ENCODE peak calls at places on chromosomes 16 and 17, in ten cellular contexts. One of them, this sample, is unnamed.
A peak's percentile ranks its signal among the peaks of the same experiment; 100 is the strongest.

GRCh38 chr17:28811594-28812135 is 30.9 kb downstream of the FAM222B start:
- DNase-seq in esophagus muscularis mucosa: no peak
- DNase-seq in transverse colon: peak; percentile 21
- DNase-seq in ovary: no peak
- DNase-seq in stomach: no peak
- DNase-seq in gastrocnemius medialis: no peak
- DNase-seq in prostate gland: peak; percentile 7
- DNase-seq in body of pancreas: no peak
- DNase-seq in Peyer's patch: no peak
- DNase-seq in HepG2: peak; percentile 36
- DNase-seq in this sample: peak; percentile 25

GRCh38 chr17:32111141-32111771 is 31.0 kb upstream of the RHOT1 start:
- DNase-seq in esophagus muscularis mucosa: no peak
- DNase-seq in transverse colon: peak; percentile 33
- DNase-seq in ovary: peak; percentile 78
- DNase-seq in stomach: peak; percentile 61
- DNase-seq in gastrocnemius medialis: no peak
- DNase-seq in prostate gland: peak; percentile 32
- DNase-seq in body of pancreas: peak; percentile 40
- DNase-seq in Peyer's patch: no peak
- DNase-seq in HepG2: peak; percentile 52
- DNase-seq in this sample: no peak

GRCh38 chr16:11236855-11237254 is 19.1 kb downstream of the SOCS1 start:
- DNase-seq in esophagus muscularis mucosa: peak; percentile 75
- DNase-seq in transverse colon: no peak
- DNase-seq in ovary: no peak
- DNase-seq in stomach: no peak
- DNase-seq in gastrocnemius medialis: no peak
- DNase-seq in prostate gland: no peak
- DNase-seq in body of pancreas: no peak
- DNase-seq in Peyer's patch: no peak
- DNase-seq in HepG2: no peak
- DNase-seq in this sample: no peak

GRCh38 chr16:86037999-86038922 is 139.3 kb downstream of the IRF8 start:
- DNase-seq in esophagus muscularis mucosa: no peak
- DNase-seq in transverse colon: peak; percentile 3
- DNase-seq in ovary: no peak
- DNase-seq in stomach: no peak
- DNase-seq in gastrocnemius medialis: no peak
- DNase-seq in prostate gland: no peak
- DNase-seq in body of pancreas: peak; percentile 52
- DNase-seq in Peyer's patch: peak; percentile 43
- DNase-seq in HepG2: no peak
- DNase-seq in this sample: no peak

GRCh38 chr16:89902980-89903379 is 15.7 kb upstream of the MC1R start:
- DNase-seq in esophagus muscularis mucosa: no peak
- DNase-seq in transverse colon: no peak
- DNase-seq in ovary: no peak
- DNase-seq in stomach: no peak
- DNase-seq in gastrocnemius medialis: no peak
- DNase-seq in prostate gland: no peak
- DNase-seq in body of pancreas: no peak
- DNase-seq in Peyer's patch: no peak
- DNase-seq in HepG2: no peak
- DNase-seq in this sample: no peak

GRCh38 chr17:4738136-4739121 is 1.2 kb upstream of the ZMYND15 start:
- DNase-seq in esophagus muscularis mucosa: no peak
- DNase-seq in transverse colon: peak; percentile 57
- DNase-seq in ovary: no peak
- DNase-seq in stomach: peak; percentile 70
- DNase-seq in gastrocnemius medialis: no peak
- DNase-seq in prostate gland: peak; percentile 42
- DNase-seq in body of pancreas: peak; percentile 47
- DNase-seq in Peyer's patch: peak; percentile 70
- DNase-seq in HepG2: no peak
- DNase-seq in this sample: no peak

GRCh38 chr16:11250786-11251524 is 5.0 kb downstream of the SOCS1 start:
- DNase-seq in esophagus muscularis mucosa: no peak
- DNase-seq in transverse colon: no peak
- DNase-seq in ovary: no peak
- DNase-seq in stomach: no peak
- DNase-seq in gastrocnemius medialis: no peak
- DNase-seq in prostate gland: no peak
- DNase-seq in body of pancreas: no peak
- DNase-seq in Peyer's patch: no peak
- DNase-seq in HepG2: no peak
- DNase-seq in this sample: no peak

GRCh38 chr16:11384956-11385586 is 39.8 kb downstream of the RMI2 start:
- DNase-seq in esophagus muscularis mucosa: no peak
- DNase-seq in transverse colon: no peak
- DNase-seq in ovary: no peak
- DNase-seq in stomach: no peak
- DNase-seq in gastrocnemius medialis: no peak
- DNase-seq in prostate gland: no peak
- DNase-seq in body of pancreas: no peak
- DNase-seq in Peyer's patch: no peak
- DNase-seq in HepG2: no peak
- DNase-seq in this sample: no peak

GRCh38 chr16:71467810-71468209 is 5.8 kb upstream of the ZNF23 start:
- DNase-seq in esophagus muscularis mucosa: no peak
- DNase-seq in transverse colon: no peak
- DNase-seq in ovary: peak; percentile 16
- DNase-seq in stomach: no peak
- DNase-seq in gastrocnemius medialis: no peak
- DNase-seq in prostate gland: no peak
- DNase-seq in body of pancreas: no peak
- DNase-seq in Peyer's patch: no peak
- DNase-seq in HepG2: peak; percentile 37
- DNase-seq in this sample: no peak

GRCh38 chr16:57082664-57083063 is 9.7 kb upstream of the CPNE2 start:
- DNase-seq in esophagus muscularis mucosa: no peak
- DNase-seq in transverse colon: no peak
- DNase-seq in ovary: no peak
- DNase-seq in stomach: no peak
- DNase-seq in gastrocnemius medialis: no peak
- DNase-seq in prostate gland: no peak
- DNase-seq in body of pancreas: no peak
- DNase-seq in Peyer's patch: no peak
- DNase-seq in HepG2: no peak
- DNase-seq in this sample: no peak

GRCh38 chr17:1124238-1124699 is 55.5 kb downstream of the ABR start:
- DNase-seq in esophagus muscularis mucosa: no peak
- DNase-seq in transverse colon: no peak
- DNase-seq in ovary: no peak
- DNase-seq in stomach: no peak
- DNase-seq in gastrocnemius medialis: no peak
- DNase-seq in prostate gland: no peak
- DNase-seq in body of pancreas: no peak
- DNase-seq in Peyer's patch: no peak
- DNase-seq in HepG2: no peak
- DNase-seq in this sample: no peak

GRCh38 chr17:27491713-27492190 is 35.5 kb downstream of the KSR1 start:
- DNase-seq in esophagus muscularis mucosa: no peak
- DNase-seq in transverse colon: no peak
- DNase-seq in ovary: no peak
- DNase-seq in stomach: no peak
- DNase-seq in gastrocnemius medialis: no peak
- DNase-seq in prostate gland: no peak
- DNase-seq in body of pancreas: peak; percentile 43
- DNase-seq in Peyer's patch: no peak
- DNase-seq in HepG2: no peak
- DNase-seq in this sample: no peak
- TF ChIP-seq POLR2A in esophagus muscularis mucosa: no peak
- TF ChIP-seq POLR2A in transverse colon: no peak
- TF ChIP-seq POLR2A in ovary: no peak
- TF ChIP-seq POLR2A in stomach: no peak
- TF ChIP-seq POLR2A in gastrocnemius medialis: no peak
- TF ChIP-seq POLR2A in prostate gland: no peak
- TF ChIP-seq POLR2A in body of pancreas: no peak
- TF ChIP-seq POLR2A in Peyer's patch: no peak
- TF ChIP-seq POLR2A in HepG2: no peak
- TF ChIP-seq POLR2A in this sample: no peak

DNA sequence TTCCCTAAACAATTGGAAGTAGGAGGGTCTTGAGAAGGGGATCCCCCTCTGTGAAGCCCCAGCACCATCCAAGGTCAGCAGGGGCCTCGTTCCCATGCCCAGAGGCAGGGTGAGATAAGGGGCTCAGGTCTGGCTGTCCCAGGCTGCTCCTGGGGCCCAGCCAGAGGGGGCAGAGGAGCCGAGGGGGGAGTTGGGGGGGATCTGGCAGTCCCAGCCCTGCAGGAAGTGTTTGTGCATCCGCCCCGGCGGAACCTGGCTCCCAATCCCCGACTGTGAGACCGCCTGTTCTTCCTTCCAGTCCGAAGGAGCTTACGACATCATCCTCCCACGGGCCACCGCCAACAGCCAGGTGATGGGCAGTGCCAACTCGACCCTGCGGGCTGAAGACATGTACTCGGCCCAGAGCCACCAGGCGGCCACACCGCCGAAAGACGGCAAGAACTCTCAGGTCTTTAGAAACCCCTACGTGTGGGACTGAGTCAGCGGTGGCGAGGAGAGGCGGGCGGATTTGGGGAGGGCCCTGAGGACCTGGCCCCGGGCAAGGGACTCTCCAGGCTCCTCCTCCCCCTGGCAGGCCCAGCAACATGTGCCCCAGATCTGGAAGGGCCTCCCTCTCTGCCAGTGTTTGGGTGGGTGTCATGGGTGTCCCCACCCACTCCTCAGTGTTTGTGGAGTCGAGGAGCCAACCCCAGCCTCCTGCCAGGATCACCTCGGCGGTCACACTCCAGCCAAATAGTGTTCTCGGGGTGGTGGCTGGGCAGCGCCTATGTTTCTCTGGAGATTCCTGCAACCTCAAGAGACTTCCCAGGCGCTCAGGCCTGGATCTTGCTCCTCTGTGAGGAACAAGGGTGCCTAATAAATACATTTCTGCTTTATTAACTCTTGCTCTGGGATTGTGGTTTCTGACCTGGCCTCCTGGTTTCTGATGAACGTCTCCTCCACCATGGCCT is 14.9 kb downstream of the GPRC5C start:
- DNase-seq in esophagus muscularis mucosa: no peak
- DNase-seq in transverse colon: no peak
- DNase-seq in ovary: peak; percentile 68
- DNase-seq in stomach: peak; percentile 87
- DNase-seq in gastrocnemius medialis: peak; percentile 98
- DNase-seq in prostate gland: peak; percentile 89
- DNase-seq in body of pancreas: peak; percentile 92
- DNase-seq in Peyer's patch: no peak
- DNase-seq in HepG2: no peak
- DNase-seq in this sample: peak; percentile 88
- H3K4me3 ChIP-seq in esophagus muscularis mucosa: no peak overlapping the region
- H3K4me3 ChIP-seq in transverse colon: no peak overlapping the region
- H3K4me3 ChIP-seq in ovary: no peak overlapping the region
- H3K4me3 ChIP-seq in stomach: no peak overlapping the region
- H3K4me3 ChIP-seq in gastrocnemius medialis: peak overlapping the region; percentile 8
- H3K4me3 ChIP-seq in prostate gland: no peak overlapping the region
- H3K4me3 ChIP-seq in body of pancreas: no peak overlapping the region
- H3K4me3 ChIP-seq in Peyer's patch: no peak overlapping the region
- H3K4me3 ChIP-seq in HepG2: no peak overlapping the region
- H3K4me3 ChIP-seq in this sample: no peak overlapping the region

GRCh38 chr16:83743241-83743640 is 64.5 kb upstream of the HSBP1 start:
- DNase-seq in esophagus muscularis mucosa: no peak
- DNase-seq in transverse colon: no peak
- DNase-seq in ovary: no peak
- DNase-seq in stomach: no peak
- DNase-seq in gastrocnemius medialis: no peak
- DNase-seq in prostate gland: no peak
- DNase-seq in body of pancreas: no peak
- DNase-seq in Peyer's patch: no peak
- DNase-seq in HepG2: no peak
- DNase-seq in this sample: no peak

GRCh38 chr16:83742076-83742475 is 65.7 kb upstream of the HSBP1 start:
- DNase-seq in esophagus muscularis mucosa: no peak
- DNase-seq in transverse colon: no peak
- DNase-seq in ovary: no peak
- DNase-seq in stomach: no peak
- DNase-seq in gastrocnemius medialis: no peak
- DNase-seq in prostate gland: no peak
- DNase-seq in body of pancreas: no peak
- DNase-seq in Peyer's patch: no peak
- DNase-seq in HepG2: no peak
- DNase-seq in this sample: no peak

GRCh38 chr16:83743720-83744119 is 64.1 kb upstream of the HSBP1 start:
- DNase-seq in esophagus muscularis mucosa: no peak
- DNase-seq in transverse colon: no peak
- DNase-seq in ovary: no peak
- DNase-seq in stomach: no peak
- DNase-seq in gastrocnemius medialis: no peak
- DNase-seq in prostate gland: no peak
- DNase-seq in body of pancreas: no peak
- DNase-seq in Peyer's patch: no peak
- DNase-seq in HepG2: no peak
- DNase-seq in this sample: no peak

GRCh38 chr16:83742520-83742919 is 65.3 kb upstream of the HSBP1 start:
- DNase-seq in esophagus muscularis mucosa: no peak
- DNase-seq in transverse colon: no peak
- DNase-seq in ovary: no peak
- DNase-seq in stomach: no peak
- DNase-seq in gastrocnemius medialis: no peak
- DNase-seq in prostate gland: no peak
- DNase-seq in body of pancreas: no peak
- DNase-seq in Peyer's patch: no peak
- DNase-seq in HepG2: no peak
- DNase-seq in this sample: no peak

DNA sequence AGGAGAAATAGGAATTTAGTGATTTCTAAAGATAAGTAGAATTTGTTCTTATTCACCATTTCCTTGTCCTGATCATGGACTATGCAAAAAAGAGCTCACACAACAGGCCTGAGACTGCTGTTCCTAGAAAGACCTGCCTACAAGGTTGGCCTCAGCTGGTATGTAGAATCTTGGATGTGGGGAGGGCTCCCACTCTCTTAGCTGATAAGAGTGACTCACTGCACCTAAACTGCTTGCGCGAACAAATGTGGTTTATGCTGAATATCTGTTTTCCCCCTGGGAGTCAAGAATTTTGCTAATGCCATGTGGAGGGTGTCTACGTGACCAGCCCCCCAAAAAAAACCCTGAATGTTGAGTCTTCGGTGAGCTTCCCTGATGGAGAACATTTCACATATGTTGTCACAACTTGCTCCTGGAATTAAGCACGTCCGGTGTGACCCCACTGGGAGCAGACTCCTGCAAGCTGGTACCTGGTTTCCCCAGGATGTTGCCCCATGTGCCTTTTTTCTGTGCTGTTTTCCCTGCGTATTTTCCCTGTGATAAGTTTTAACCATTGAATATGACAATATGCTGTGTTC is 68.8 kb upstream of the HSBP1 start:
- DNase-seq in esophagus muscularis mucosa: no peak
- DNase-seq in transverse colon: no peak
- DNase-seq in ovary: no peak
- DNase-seq in stomach: no peak
- DNase-seq in gastrocnemius medialis: no peak
- DNase-seq in prostate gland: no peak
- DNase-seq in body of pancreas: no peak
- DNase-seq in Peyer's patch: no peak
- DNase-seq in HepG2: no peak
- DNase-seq in this sample: no peak
- TF ChIP-seq POLR2A in esophagus muscularis mucosa: no peak
- TF ChIP-seq POLR2A in transverse colon: no peak
- TF ChIP-seq POLR2A in ovary: no peak
- TF ChIP-seq POLR2A in stomach: no peak
- TF ChIP-seq POLR2A in gastrocnemius medialis: no peak
- TF ChIP-seq POLR2A in prostate gland: no peak
- TF ChIP-seq POLR2A in body of pancreas: no peak
- TF ChIP-seq POLR2A in Peyer's patch: no peak
- TF ChIP-seq POLR2A in HepG2: no peak
- TF ChIP-seq POLR2A in this sample: no peak

GRCh38 chr17:71378741-71379140 is 742.1 kb upstream of the SOX9 start:
- DNase-seq in esophagus muscularis mucosa: peak; percentile 74
- DNase-seq in transverse colon: no peak
- DNase-seq in ovary: no peak
- DNase-seq in stomach: no peak
- DNase-seq in gastrocnemius medialis: no peak
- DNase-seq in prostate gland: no peak
- DNase-seq in body of pancreas: no peak
- DNase-seq in Peyer's patch: no peak
- DNase-seq in HepG2: peak; percentile 3
- DNase-seq in this sample: no peak
- H3K4me3 ChIP-seq in esophagus muscularis mucosa: no peak overlapping the region
- H3K4me3 ChIP-seq in transverse colon: no peak overlapping the region
- H3K4me3 ChIP-seq in ovary: no peak overlapping the region
- H3K4me3 ChIP-seq in stomach: no peak overlapping the region
- H3K4me3 ChIP-seq in gastrocnemius medialis: no peak overlapping the region
- H3K4me3 ChIP-seq in prostate gland: no peak overlapping the region
- H3K4me3 ChIP-seq in body of pancreas: no peak overlapping the region
- H3K4me3 ChIP-seq in Peyer's patch: no peak overlapping the region
- H3K4me3 ChIP-seq in HepG2: no peak overlapping the region
- H3K4me3 ChIP-seq in this sample: no peak overlapping the region

This sample was measured in right lobe of liver.